ENCODE peak calls at places on chromosomes 13 and 19, in six cellular contexts. W is left cardiac atrium; J is right lobe of liver; Z is activated CD4-positive, CD25-positive, alpha-beta regulatory T cell treated with anti-CD3 and anti-CD28 coated beads, Interleukin-2, amount 50 U/mL, for 24 hours; M is SK-N-SH treated with all-trans-retinoic acid at 6 μM for 48 hours; K is natural killer cell. I is an unnamed sample.

GRCh38 chr19:10471909-10472308 is 31.2 kb downstream of the KEAP1 start:
- ATAC-seq in W (no peak), J (peak), Z (peak), M (peak), K (no peak), I (no peak)

GRCh38 chr19:48768989-48769713 is 13.8 kb downstream of the FGF21 start:
- ATAC-seq in W (no peak), J (peak), Z (no peak), M (no peak), K (no peak), I (no peak)

GRCh38 chr19:7500811-7501450 is 12.1 kb upstream of the PEX11G start:
- ATAC-seq in W (peak), J (peak), Z (peak), M (peak), K (no peak), I (peak)

GRCh38 chr13:85806553-85807175 is 7.4 kb upstream of the SLITRK6 start:
- ATAC-seq in W (no peak), J (peak), Z (no peak), M (peak), K (no peak), I (peak)

GRCh38 chr19:38952395-38953165 is 21.8 kb downstream of the MRPS12 start:
- ATAC-seq in W (no peak), J (peak), Z (no peak), M (no peak), K (peak), I (no peak)

GRCh38 chr19:1755467-1756155 is 2.3 kb downstream of the ONECUT3 start:
- ATAC-seq in W (no peak), J (no peak), Z (no peak), M (no peak), K (no peak), I (no peak)

GRCh38 chr13:114013952-114014629 is 40.2 kb upstream of the C13orf46 start:
- ATAC-seq in W (no peak), J (no peak), Z (no peak), M (no peak), K (no peak), I (no peak)

GRCh38 chr19:17244618-17245534 is 843 bp downstream of the NR2F6 start:
- ATAC-seq in W (no peak), J (no peak), Z (no peak), M (no peak), K (peak), I (peak)

GRCh38 chr19:48493718-48494515 is 17.7 kb downstream of the LMTK3 start:
- ATAC-seq in W (peak), J (no peak), Z (peak), M (peak), K (peak), I (peak)

GRCh38 chr19:30046522-30046921 is 104.5 kb downstream of the URI1 start:
- ATAC-seq in W (no peak), J (no peak), Z (peak), M (peak), K (peak), I (no peak)

GRCh38 chr13:99425485-99426341 is 75.6 kb upstream of the TM9SF2 start:
- ATAC-seq in W (peak), J (peak), Z (peak), M (no peak), K (peak), I (no peak)

GRCh38 chr13:30477346-30478235 is 11.9 kb upstream of the HMGB1 start:
- ATAC-seq in W (no peak), J (peak), Z (peak), M (no peak), K (no peak), I (no peak)

GRCh38 chr19:3605770-3606169 is 905 bp downstream of the TBXA2R start:
- ATAC-seq in W (no peak), J (no peak), Z (no peak), M (no peak), K (no peak), I (no peak)

GRCh38 chr19:54319049-54319448 is 6.1 kb upstream of the LILRA5 start:
- ATAC-seq in W (no peak), J (no peak), Z (no peak), M (no peak), K (no peak), I (no peak)

GRCh38 chr13:32496574-32497160 is 41.9 kb downstream of the N4BP2L2 start:
- ATAC-seq in W (peak), J (no peak), Z (no peak), M (no peak), K (peak), I (no peak)

GRCh38 chr13:109885235-109885634 is 98.9 kb upstream of the IRS2 start:
- ATAC-seq in W (no peak), J (no peak), Z (no peak), M (no peak), K (no peak), I (no peak)

GRCh38 chr13:50990540-50991506 is 81.2 kb downstream of the RNASEH2B start:
- ATAC-seq in W (peak), J (peak), Z (no peak), M (no peak), K (no peak), I (peak)

GRCh38 chr19:1907563-1908363 is 2.6 kb downstream of the ADAT3 start:
- ATAC-seq in W (no peak), J (no peak), Z (no peak), M (no peak), K (no peak), I (no peak)

GRCh38 chr19:58326501-58326913 is 287 bp upstream of the ZSCAN22 start:
- ATAC-seq in W (peak), J (peak), Z (peak), M (peak), K (peak), I (no peak)

GRCh38 chr13:78602561-78603239 is 652 bp downstream of the POU4F1 start:
- ATAC-seq in W (no peak), J (no peak), Z (peak), M (no peak), K (peak), I (peak)

GRCh38 chr13:24182703-24183081 is 22.2 kb downstream of the SPATA13 start:
- ATAC-seq in W (no peak), J (peak), Z (no peak), M (no peak), K (no peak), I (no peak)

GRCh38 chr19:39238944-39239343 is 5.9 kb downstream of the IFNL3 start:
- ATAC-seq in W (no peak), J (no peak), Z (no peak), M (no peak), K (no peak), I (no peak)

GRCh38 chr19:33052352-33052972 is 12.2 kb downstream of the RHPN2 start:
- ATAC-seq in W (peak), J (peak), Z (no peak), M (no peak), K (no peak), I (peak)

GRCh38 chr19:48656840-48657474 is 11.0 kb upstream of the CA11 start:
- ATAC-seq in W (peak), J (no peak), Z (no peak), M (no peak), K (no peak), I (no peak)

GRCh38 chr19:45599286-45599685 is 2.7 kb downstream of the GPR4 start:
- ATAC-seq in W (no peak), J (no peak), Z (no peak), M (no peak), K (no peak), I (no peak)

GRCh38 chr13:25248071-25248470 is 39.2 kb downstream of the MTMR6 start:
- ATAC-seq in W (no peak), J (no peak), Z (no peak), M (no peak), K (no peak), I (no peak)

GRCh38 chr19:51136333-51136732 is 5.8 kb upstream of the SIGLEC7 start:
- ATAC-seq in W (no peak), J (no peak), Z (no peak), M (no peak), K (no peak), I (no peak)

GRCh38 chr13:48817166-48817802 is 158.4 kb upstream of the FNDC3A start:
- ATAC-seq in W (no peak), J (peak), Z (peak), M (peak), K (no peak), I (no peak)

GRCh38 chr13:20428666-20429644 is 96.7 kb downstream of the CRYL1 start:
- ATAC-seq in W (no peak), J (peak), Z (no peak), M (no peak), K (no peak), I (no peak)

GRCh38 chr19:50418186-50419021 is at the start of gene SPIB:
- ATAC-seq in W (no peak), J (no peak), Z (no peak), M (no peak), K (no peak), I (no peak)

GRCh38 chr13:106570354-106570822 is 2.5 kb upstream of the ARGLU1 start:
- ATAC-seq in W (peak), J (peak), Z (peak), M (no peak), K (peak), I (peak)

GRCh38 chr19:53906211-53907192 is 2.6 kb upstream of the CACNG7 start:
- ATAC-seq in W (peak), J (peak), Z (peak), M (peak), K (peak), I (no peak)

GRCh38 chr13:51266642-51267041 is 44.4 kb downstream of the FAM124A start:
- ATAC-seq in W (peak), J (no peak), Z (no peak), M (no peak), K (no peak), I (no peak)

GRCh38 chr19:916645-917322 is 349 bp upstream of the KISS1R start:
- ATAC-seq in W (peak), J (no peak), Z (no peak), M (no peak), K (no peak), I (no peak)

GRCh38 chr13:112187527-112188297 is 120.8 kb downstream of the SOX1 start:
- ATAC-seq in W (no peak), J (no peak), Z (no peak), M (no peak), K (no peak), I (no peak)

GRCh38 chr19:47691090-47691489 is 22.1 kb upstream of the EHD2 start:
- ATAC-seq in W (no peak), J (no peak), Z (no peak), M (no peak), K (no peak), I (no peak)

GRCh38 chr13:48252176-48252575 is 19.2 kb downstream of the ITM2B start:
- ATAC-seq in W (peak), J (no peak), Z (no peak), M (no peak), K (no peak), I (no peak)

GRCh38 chr13:45046445-45046844 is 57.1 kb downstream of the GPALPP1 start:
- ATAC-seq in W (no peak), J (no peak), Z (no peak), M (no peak), K (no peak), I (no peak)

GRCh38 chr13:113049521-113049941 is 56.1 kb upstream of the F7 start:
- ATAC-seq in W (peak), J (no peak), Z (no peak), M (no peak), K (no peak), I (peak)

I was measured in gastroesophageal sphincter.